ENCODE peak calls at places on chromosome 14, in four cellular contexts. L is Peyer's patch, H is adrenal gland, S is HepG2. O is an unnamed sample.

GRCh38 chr14:66401447-66402095 is 84.6 kb upstream of the CCDC196 start:
- DNase-seq in S (peak; percentile 3), H (peak; percentile 4), L (no peak), O (no peak)

GRCh38 chr14:32939254-32940065 is 781 bp downstream of the NPAS3 start:
- DNase-seq in S (no peak), H (peak; percentile 87), L (peak; percentile 66), O (peak; percentile 80)

GRCh38 chr14:95290769-95291440 is 28.8 kb downstream of the CLMN start:
- DNase-seq in S (no peak), H (no peak), L (peak; percentile 78), O (peak; percentile 12)

GRCh38 chr14:67962215-67962644 is 142.7 kb downstream of the RAD51B start:
- DNase-seq in H (no peak), S (no peak), L (no peak), O (no peak)

GRCh38 chr14:39228509-39229221 is 5.0 kb upstream of the MIA2 start:
- DNase-seq in L (no peak), H (no peak), S (no peak), O (no peak)

GRCh38 chr14:102962111-102962627 is 39.7 kb downstream of the AMN start:
- DNase-seq in S (no peak), H (no peak), L (no peak), O (no peak)

GRCh38 chr14:104101086-104101621 is 15.7 kb downstream of the ASPG start:
- DNase-seq in L (no peak), S (no peak), H (no peak), O (no peak)

GRCh38 chr14:67636361-67636919 is 16.7 kb downstream of the ARG2 start:
- DNase-seq in H (no peak), S (no peak), L (peak; percentile 48), O (no peak)

GRCh38 chr14:56065621-56066295 is 52.5 kb upstream of the PELI2 start:
- DNase-seq in L (peak; percentile 51), H (no peak), S (no peak), O (no peak)

GRCh38 chr14:21070610-21071224 is 613 bp downstream of the ARHGEF40 start:
- DNase-seq in L (peak; percentile 58), S (peak; percentile 69), H (peak; percentile 43), O (peak; percentile 64)

GRCh38 chr14:39469094-39469710 is 37.0 kb upstream of the FBXO33 start:
- DNase-seq in H (peak; percentile 7), L (no peak), S (peak; percentile 74), O (no peak)

GRCh38 chr14:22583994-22584393 is 5.0 kb downstream of the DAD1 start:
- DNase-seq in H (no peak), S (no peak), L (no peak), O (no peak)

GRCh38 chr14:73526036-73526984 is 10.6 kb upstream of the ACOT1 start:
- DNase-seq in S (peak; percentile 57), H (peak; percentile 87), L (no peak), O (no peak)

GRCh38 chr14:99636487-99636886 is 8.4 kb upstream of the HHIPL1 start:
- DNase-seq in H (no peak), S (no peak), L (no peak), O (no peak)

GRCh38 chr14:99634443-99634842 is 10.5 kb upstream of the HHIPL1 start:
- DNase-seq in L (no peak), S (no peak), H (no peak), O (no peak)

GRCh38 chr14:99633141-99633540 is 11.8 kb upstream of the HHIPL1 start:
- DNase-seq in H (no peak), S (no peak), L (no peak), O (no peak)

GRCh38 chr14:99633913-99634312 is 11.0 kb upstream of the HHIPL1 start:
- DNase-seq in H (no peak), L (no peak), S (no peak), O (no peak)

DNA sequence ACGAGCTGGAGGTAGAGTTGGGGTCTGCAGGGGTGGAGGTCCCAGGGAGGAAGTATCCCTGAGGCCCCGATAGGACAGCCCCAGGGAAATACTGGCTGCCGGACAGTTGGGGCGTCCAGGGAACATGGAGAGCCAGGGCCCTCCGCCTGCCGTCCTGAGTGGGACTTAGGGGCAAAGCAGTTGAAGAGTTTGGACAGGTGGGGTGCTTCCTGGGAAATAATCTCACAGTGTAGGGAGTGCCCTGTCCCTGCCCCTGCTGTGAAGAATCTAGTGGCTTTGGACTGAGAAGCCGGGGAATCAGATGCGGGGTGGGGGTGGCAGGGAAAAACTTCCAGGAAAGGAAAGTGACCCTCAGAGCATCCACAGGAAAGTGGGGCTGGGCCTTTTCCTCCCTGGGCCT is 9.8 kb upstream of the HHIPL1 start:
- DNase-seq in S (no peak), H (no peak), L (no peak), O (no peak)
- H3K4me3 ChIP-seq in S (no peak overlapping the region), H (no peak overlapping the region), L (no peak overlapping the region), O (no peak overlapping the region)

GRCh38 chr14:80404413-80404812 is 193.1 kb upstream of the DIO2 start:
- DNase-seq in L (no peak), S (no peak), H (no peak), O (no peak)
- TF ChIP-seq POLR2A in L (no peak), S (no peak), H (no peak), O (no peak)

DNA sequence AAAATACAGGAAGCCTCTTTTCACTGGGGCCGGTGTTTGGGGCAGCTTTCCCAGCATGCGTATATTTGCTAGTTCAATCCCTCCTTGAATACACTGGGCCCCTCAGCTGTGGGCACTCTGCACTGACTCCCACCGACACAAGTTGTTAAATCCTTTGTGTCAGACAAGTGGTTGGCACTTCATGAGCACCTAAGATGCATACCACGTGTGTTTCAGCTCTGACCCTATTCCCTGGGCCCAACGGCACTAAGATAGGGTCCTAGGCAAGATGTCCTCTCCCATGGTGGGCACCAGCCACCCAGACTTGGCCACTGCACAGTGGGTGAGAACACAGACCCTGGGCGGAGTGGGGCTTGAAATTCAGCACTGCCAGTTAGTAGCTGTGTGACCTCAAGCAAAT is 173.8 kb downstream of the BCL11B start:
- DNase-seq in S (no peak), L (no peak), H (no peak), O (no peak)
- H3K27me3 ChIP-seq in S (peaks cover 2% of the 10 kb centered on the region), L (no peaks in the 10 kb centered on the region), H (no peaks in the 10 kb centered on the region), O (no peaks in the 10 kb centered on the region)

DNA sequence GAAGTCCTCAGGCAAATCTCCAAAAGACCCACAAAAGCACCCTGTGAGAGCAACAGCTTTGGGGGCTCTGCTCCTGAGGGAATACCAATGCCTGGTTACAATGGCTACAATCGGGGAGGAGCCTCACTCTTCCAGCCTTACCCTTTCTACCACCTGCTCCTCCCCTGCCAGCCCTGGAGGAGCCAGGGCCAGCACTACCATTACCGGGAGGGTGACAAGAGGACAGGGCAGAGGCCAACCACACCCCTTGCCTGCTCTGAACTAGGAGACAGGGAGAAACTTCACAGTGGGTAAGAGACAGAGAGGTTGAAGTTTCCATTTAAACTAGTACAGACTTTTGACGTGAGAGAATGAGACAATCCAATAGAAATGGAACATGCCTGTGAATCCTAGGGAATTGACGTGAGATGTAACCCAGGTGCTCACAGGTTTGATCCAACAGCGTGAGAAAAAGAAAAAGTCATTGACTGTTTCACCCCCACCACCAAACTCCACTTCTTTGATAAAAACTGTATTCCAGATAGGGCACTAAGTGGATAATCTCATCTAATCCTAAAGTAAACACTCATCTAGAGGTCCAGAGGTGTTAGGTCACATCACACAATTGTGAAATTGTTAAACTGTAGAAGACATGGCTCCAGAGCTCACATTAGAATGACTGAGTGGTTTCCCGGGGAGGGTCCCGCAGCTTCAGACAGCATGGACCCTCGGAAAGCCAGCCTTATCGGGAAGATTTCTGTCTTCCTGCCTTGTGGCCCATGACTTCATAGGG is 8.4 kb upstream of the TC2N start:
- DNase-seq in S (peak; percentile 32), L (peak; percentile 81), H (no peak), O (no peak)
- H3K4me3 ChIP-seq in S (no peak overlapping the region), L (no peak overlapping the region), H (no peak overlapping the region), O (no peak overlapping the region)

DNA sequence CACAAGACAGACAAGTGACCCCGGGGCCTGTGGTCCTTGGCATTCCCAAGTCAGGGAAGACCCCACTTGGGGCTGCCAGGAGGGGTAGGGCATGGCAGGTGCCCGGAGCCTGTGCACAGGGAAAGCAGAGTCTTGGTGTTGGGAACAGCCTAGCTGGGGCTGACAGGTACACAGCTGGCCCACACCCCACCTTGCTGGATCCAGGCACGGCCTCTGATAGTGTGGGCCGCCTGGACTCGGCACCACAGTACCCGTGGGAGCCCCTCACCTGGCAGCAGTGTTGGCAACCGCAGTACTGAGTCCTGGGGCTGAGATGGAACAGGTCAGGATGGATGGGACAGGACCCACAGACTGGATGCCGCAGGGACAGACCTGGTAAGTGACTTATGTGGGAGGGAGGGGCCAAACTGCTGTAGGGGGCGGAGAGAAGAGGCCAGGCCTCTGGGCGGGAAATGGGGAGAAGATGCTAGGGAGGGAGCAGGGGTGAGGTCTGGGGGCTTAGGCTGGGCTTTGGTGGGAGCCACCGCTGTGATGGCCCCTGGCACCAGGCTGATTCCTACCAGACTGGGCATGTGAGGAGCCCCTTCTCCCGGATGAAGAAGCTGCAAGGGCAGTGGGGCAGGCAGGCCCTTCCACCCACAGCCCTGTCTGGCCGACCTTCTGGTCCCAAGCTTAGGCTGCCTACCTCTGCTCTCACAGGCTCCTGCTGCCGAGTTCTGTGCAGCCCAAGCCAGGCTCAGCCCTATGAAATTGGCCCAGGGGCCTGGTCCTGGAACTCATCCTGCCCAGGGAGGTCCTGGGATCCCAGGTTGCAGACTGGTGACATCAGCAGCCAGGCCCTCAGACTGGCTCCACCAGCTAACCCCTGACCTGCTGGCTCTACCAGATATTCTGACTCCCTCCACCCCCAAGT is at the start of gene TGM1:
- DNase-seq in H (no peak), S (no peak), L (no peak), O (no peak)
- TF ChIP-seq POLR2A in H (no peak), S (no peak), L (no peak), O (no peak)

GRCh38 chr14:92258934-92259333 is 64.0 kb upstream of the SLC24A4 start:
- DNase-seq in H (no peak), S (no peak), L (no peak), O (no peak)

GRCh38 chr14:92252291-92252690 is 70.7 kb upstream of the SLC24A4 start:
- DNase-seq in L (no peak), H (no peak), S (no peak), O (no peak)

GRCh38 chr14:92254786-92255185 is 68.2 kb upstream of the SLC24A4 start:
- DNase-seq in S (no peak), H (peak; percentile 11), L (no peak), O (no peak)

GRCh38 chr14:92248638-92249037 is 74.3 kb upstream of the SLC24A4 start:
- DNase-seq in H (no peak), S (no peak), L (no peak), O (no peak)

GRCh38 chr14:92253381-92253894 is 69.5 kb upstream of the SLC24A4 start:
- DNase-seq in L (no peak), S (no peak), H (peak; percentile 23), O (no peak)
- H3K27me3 ChIP-seq in L (no peaks in the 10 kb centered on the region), S (peaks cover 4% of the 10 kb centered on the region), H (peaks cover 11% of the 10 kb centered on the region), O (no peaks in the 10 kb centered on the region)

O was measured in uterus.